ENCODE peak calls at places on chromosomes 2 and 18, in ten cellular contexts. D is stomach, J is gastrocnemius medialis, T is psoas muscle, I is aorta, Y is neural progenitor cell, Z is transverse colon, V is endothelial cell of umbilical vein, A is thoracic aorta, R is endodermal cell. M is an unnamed sample.

GRCh38 chr2:218879881-218880748 is 537 bp upstream of the WNT10A start:
- DNase-seq in V (no peak), D (peak; percentile 63), J (no peak), I (peak; percentile 78), Y (no peak), Z (peak; percentile 78), T (peak; percentile 68), R (peak; percentile 77), A (no peak), M (peak; percentile 85)

GRCh38 chr2:158714420-158714819 is 80.7 kb upstream of the DAPL1 start:
- DNase-seq in T (no peak), V (no peak), Z (no peak), I (no peak), J (no peak), D (no peak), A (no peak), Y (no peak), R (no peak), M (no peak)

GRCh38 chr2:186709529-186710455 is 15.9 kb downstream of the FAM171B start:
- DNase-seq in Y (no peak), J (no peak), Z (no peak), R (no peak), I (no peak), T (no peak), V (no peak), A (no peak), D (no peak), M (no peak)

GRCh38 chr18:57428221-57429150 is 6.7 kb upstream of the ONECUT2 start:
- DNase-seq in V (no peak), I (no peak), D (no peak), T (no peak), A (no peak), R (peak; percentile 77), Y (peak; percentile 68), Z (no peak), J (no peak), M (no peak)

GRCh38 chr2:21774691-21775090 is 650.9 kb downstream of the TDRD15 start:
- DNase-seq in Y (peak; percentile 14), V (peak; percentile 79), J (no peak), R (no peak), A (no peak), I (no peak), T (no peak), D (no peak), Z (no peak), M (no peak)

GRCh38 chr2:206217743-206218520 is 56.5 kb upstream of the ZDBF2 start:
- DNase-seq in A (no peak), T (no peak), J (no peak), I (no peak), R (no peak), V (peak; percentile 40), D (no peak), Y (peak; percentile 44), Z (no peak), M (no peak)

GRCh38 chr18:46705521-46705920 is 48.5 kb upstream of the LOXHD1 start:
- DNase-seq in R (peak; percentile 74), A (no peak), D (no peak), J (no peak), V (no peak), T (no peak), Z (no peak), Y (peak; percentile 61), I (no peak), M (no peak)

GRCh38 chr18:9987931-9988330 is 74.1 kb downstream of the VAPA start:
- DNase-seq in T (no peak), Z (no peak), I (no peak), A (no peak), Y (peak; percentile 52), R (no peak), D (peak; percentile 82), J (no peak), V (no peak), M (no peak)

GRCh38 chr2:152033146-152033545 is 65.7 kb downstream of the CACNB4 start:
- DNase-seq in Y (no peak), Z (no peak), D (no peak), J (no peak), T (no peak), A (no peak), I (no peak), R (peak; percentile 73), V (no peak), M (no peak)

GRCh38 chr2:176088048-176088936 is 4.2 kb upstream of the HOXD13 start:
- DNase-seq in J (no peak), A (no peak), T (peak; percentile 79), R (peak; percentile 92), Z (peak; percentile 59), Y (peak; percentile 76), D (peak; percentile 54), V (peak; percentile 51), I (peak; percentile 89), M (no peak)

GRCh38 chr2:204566439-204566838 is 21.2 kb downstream of the PARD3B start:
- DNase-seq in R (no peak), T (no peak), A (no peak), J (no peak), V (no peak), Z (no peak), D (no peak), I (no peak), Y (no peak), M (no peak)
- H3K4me1 ChIP-seq in R (no peaks in the 10 kb centered on the region), T (no peaks in the 10 kb centered on the region), A (peaks cover 6% of the 10 kb centered on the region), J (peaks cover 4% of the 10 kb centered on the region), V (no peaks in the 10 kb centered on the region), Z (peaks cover 11% of the 10 kb centered on the region), D (no peaks in the 10 kb centered on the region), I (no peaks in the 10 kb centered on the region), Y (no peaks in the 10 kb centered on the region), M (no peaks in the 10 kb centered on the region)

GRCh38 chr18:49558356-49558755 is 3.5 kb upstream of the LIPG start:
- DNase-seq in V (no peak), D (no peak), I (no peak), Z (no peak), Y (no peak), T (no peak), A (no peak), R (peak; percentile 7), J (no peak), M (no peak)

GRCh38 chr18:49561377-49562193 is at the start of gene LIPG:
- DNase-seq in D (peak; percentile 61), Y (peak; percentile 93), Z (peak; percentile 85), T (peak; percentile 49), I (no peak), V (peak; percentile 74), J (peak; percentile 8), R (peak; percentile 94), A (no peak), M (peak; percentile 34)

GRCh38 chr18:49562481-49563129 is 748 bp downstream of the LIPG start:
- DNase-seq in T (no peak), I (no peak), D (no peak), Y (peak; percentile 64), V (peak; percentile 40), J (no peak), Z (peak; percentile 18), A (no peak), R (peak; percentile 77), M (no peak)

GRCh38 chr18:49561127-49561376 is 805 bp upstream of the LIPG start:
- DNase-seq in T (no peak), Z (no peak), Y (no peak), V (peak; percentile 46), D (no peak), I (no peak), J (no peak), A (no peak), R (no peak), M (no peak)

DNA sequence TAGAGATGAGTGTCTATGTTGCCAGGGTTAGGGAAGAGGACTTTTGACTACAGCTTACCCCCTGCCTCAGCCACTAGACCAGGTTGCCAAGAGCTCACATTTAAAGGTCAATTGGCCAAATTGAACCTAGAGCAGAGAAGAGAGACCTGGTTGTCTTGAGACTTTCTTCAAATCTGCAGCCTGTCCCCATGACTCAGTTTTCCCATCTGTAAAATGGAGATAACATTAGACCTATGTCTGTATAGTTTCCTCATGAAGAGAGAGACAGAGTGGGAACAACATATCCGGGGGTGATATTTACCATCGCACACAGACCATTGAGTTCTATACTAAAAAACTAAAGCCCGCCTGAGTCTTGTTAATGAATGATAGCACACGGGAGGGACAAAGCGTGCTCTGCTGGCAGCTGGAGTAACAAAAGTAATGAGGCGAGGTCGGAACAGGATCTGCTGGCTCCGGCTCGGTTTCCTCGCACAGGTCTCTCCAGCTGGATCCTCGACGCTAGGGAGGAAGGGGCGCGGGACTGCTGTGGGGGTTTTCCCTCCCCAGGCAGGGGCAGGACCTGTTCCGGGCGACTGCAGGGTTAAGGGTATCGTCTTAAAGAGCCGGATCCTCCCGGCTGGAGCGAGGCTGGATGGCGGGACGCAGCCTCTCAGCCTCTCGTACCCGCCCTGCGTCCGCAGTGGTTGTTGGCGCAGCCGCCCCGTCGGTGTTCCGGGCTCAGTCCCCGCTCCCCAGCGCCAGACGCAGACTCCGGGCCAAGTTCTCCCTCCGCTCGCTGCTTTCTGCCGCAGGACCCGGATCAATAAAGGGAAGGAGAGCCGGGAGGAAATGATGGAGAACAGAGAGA is 1.4 kb upstream of the LIPG start:
- DNase-seq in T (peak; percentile 53), R (peak; percentile 73), A (no peak), J (no peak), Y (peak; percentile 56), I (no peak), V (peak; percentile 23), D (no peak), Z (peak; percentile 56), M (no peak)
- H3K4me3 ChIP-seq in T (peak overlapping the region; percentile 57), R (peak overlapping the region; percentile 81), A (peak overlapping the region; percentile 68), J (peak overlapping the region; percentile 35), Y (peak overlapping the region; percentile 57), I (no peak overlapping the region), V (peak overlapping the region; percentile 83), D (peak overlapping the region; percentile 45), Z (peak overlapping the region; percentile 50), M (no peak overlapping the region)

DNA sequence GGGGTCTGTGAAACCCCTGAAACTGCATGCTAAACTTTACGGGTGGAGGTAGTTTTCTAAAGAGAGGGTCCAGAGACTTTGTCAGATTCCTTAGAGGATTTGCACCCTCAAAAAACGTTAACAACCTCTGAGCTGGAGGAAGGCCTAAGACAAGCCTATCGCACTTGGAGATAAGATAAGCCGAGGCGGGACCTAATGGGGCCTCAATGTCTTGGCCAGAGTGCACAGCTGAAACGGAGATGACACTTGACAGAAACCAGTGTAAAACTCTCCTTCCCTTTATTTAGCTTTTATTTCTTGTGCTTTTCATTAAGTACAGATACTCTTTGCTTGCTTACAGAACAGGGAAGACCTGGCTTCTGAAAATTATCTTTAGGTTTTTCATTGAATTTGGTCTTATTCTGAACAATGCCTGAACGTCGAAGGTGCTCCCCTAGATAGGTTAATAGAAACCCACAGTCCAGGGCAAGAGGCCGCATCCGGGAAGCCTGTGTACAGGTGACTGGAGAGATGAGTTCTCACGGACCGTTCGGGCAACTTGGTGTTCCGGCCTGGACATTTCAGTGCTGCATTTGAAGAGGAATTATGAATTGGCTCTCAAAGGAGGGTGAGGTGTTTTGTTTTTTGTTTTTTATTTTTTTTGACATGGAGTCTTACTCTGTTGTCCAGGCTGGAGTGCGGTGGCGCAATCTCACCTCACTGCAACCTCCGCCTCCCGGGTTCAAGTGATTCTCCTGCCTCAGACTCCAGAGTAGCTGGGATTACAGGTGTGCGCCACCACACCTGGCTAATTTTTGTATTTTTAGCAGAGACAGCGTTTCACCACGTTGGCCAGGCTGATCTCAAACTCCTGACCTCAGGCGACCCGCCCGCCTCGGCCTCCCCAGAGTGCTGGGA is 49.7 kb downstream of the SH3BP4 start:
- DNase-seq in R (peak; percentile 60), V (no peak), D (peak; percentile 57), Y (no peak), I (no peak), J (no peak), A (no peak), Z (peak; percentile 52), T (peak; percentile 19), M (no peak)
- H3K4me1 ChIP-seq in R (peaks cover 53% of the 10 kb centered on the region), V (peaks cover 41% of the 10 kb centered on the region), D (peaks cover 81% of the 10 kb centered on the region), Y (peaks cover 37% of the 10 kb centered on the region), I (no peaks in the 10 kb centered on the region), J (peaks cover 24% of the 10 kb centered on the region), A (peaks cover 26% of the 10 kb centered on the region), Z (peaks cover 61% of the 10 kb centered on the region), T (peaks cover 9% of the 10 kb centered on the region), M (no peaks in the 10 kb centered on the region)

GRCh38 chr2:28366149-28366495 is 26.5 kb upstream of the FOSL2 start:
- DNase-seq in D (no peak), T (peak; percentile 52), Z (no peak), V (no peak), J (no peak), R (no peak), Y (no peak), I (no peak), A (no peak), M (no peak)
- H3K4me3 ChIP-seq in D (no peak overlapping the region), T (no peak overlapping the region), Z (no peak overlapping the region), V (no peak overlapping the region), J (no peak overlapping the region), R (no peak overlapping the region), Y (no peak overlapping the region), I (no peak overlapping the region), A (no peak overlapping the region), M (peak overlapping the region; percentile 35)

M was measured in CD4-positive, alpha-beta memory T cell.